ENCODE peak calls at places on chromosomes 1 and 21, in eight cellular contexts. One of them, this sample, is unnamed.

GRCh38 chr1:100448371-100448770 is 89.6 kb upstream of the GPR88 start:
- DNase-seq in astrocyte of the spinal cord: no peak
- DNase-seq in upper lobe of right lung: no peak
- DNase-seq in transverse colon: no peak
- DNase-seq in IMR-90: no peak
- DNase-seq in heart right ventricle: no peak
- DNase-seq in fibroblast of the aortic adventitia: no peak
- DNase-seq in cardiac fibroblast: no peak
- DNase-seq in this sample: no peak

GRCh38 chr21:34544032-34544496 is 32.1 kb upstream of the KCNE1 start:
- DNase-seq in astrocyte of the spinal cord: peak
- DNase-seq in upper lobe of right lung: peak
- DNase-seq in transverse colon: peak
- DNase-seq in IMR-90: peak
- DNase-seq in heart right ventricle: peak
- DNase-seq in fibroblast of the aortic adventitia: peak
- DNase-seq in cardiac fibroblast: peak
- DNase-seq in this sample: peak

GRCh38 chr21:34086887-34087306 is 13.5 kb downstream of the MRPS6 start:
- DNase-seq in astrocyte of the spinal cord: no peak
- DNase-seq in upper lobe of right lung: no peak
- DNase-seq in transverse colon: no peak
- DNase-seq in IMR-90: no peak
- DNase-seq in heart right ventricle: no peak
- DNase-seq in fibroblast of the aortic adventitia: no peak
- DNase-seq in cardiac fibroblast: no peak
- DNase-seq in this sample: no peak

GRCh38 chr1:87867631-87868030 is 539.0 kb downstream of the LMO4 start:
- DNase-seq in astrocyte of the spinal cord: peak
- DNase-seq in upper lobe of right lung: no peak
- DNase-seq in transverse colon: no peak
- DNase-seq in IMR-90: peak
- DNase-seq in heart right ventricle: no peak
- DNase-seq in fibroblast of the aortic adventitia: peak
- DNase-seq in cardiac fibroblast: peak
- DNase-seq in this sample: peak

GRCh38 chr1:243667591-243667990 is 182.5 kb downstream of the AKT3 start:
- DNase-seq in astrocyte of the spinal cord: no peak
- DNase-seq in upper lobe of right lung: no peak
- DNase-seq in transverse colon: no peak
- DNase-seq in IMR-90: no peak
- DNase-seq in heart right ventricle: no peak
- DNase-seq in fibroblast of the aortic adventitia: no peak
- DNase-seq in cardiac fibroblast: no peak
- DNase-seq in this sample: no peak

GRCh38 chr1:63975447-63975846 is 201.6 kb downstream of the ROR1 start:
- DNase-seq in astrocyte of the spinal cord: no peak
- DNase-seq in upper lobe of right lung: no peak
- DNase-seq in transverse colon: no peak
- DNase-seq in IMR-90: no peak
- DNase-seq in heart right ventricle: no peak
- DNase-seq in fibroblast of the aortic adventitia: no peak
- DNase-seq in cardiac fibroblast: no peak
- DNase-seq in this sample: no peak

GRCh38 chr1:226029093-226029496 is 30.0 kb upstream of the SDE2 start:
- DNase-seq in astrocyte of the spinal cord: no peak
- DNase-seq in upper lobe of right lung: no peak
- DNase-seq in transverse colon: peak
- DNase-seq in IMR-90: no peak
- DNase-seq in heart right ventricle: no peak
- DNase-seq in fibroblast of the aortic adventitia: no peak
- DNase-seq in cardiac fibroblast: no peak
- DNase-seq in this sample: no peak

GRCh38 chr1:208170252-208170651 is 73.9 kb downstream of the PLXNA2 start:
- DNase-seq in astrocyte of the spinal cord: no peak
- DNase-seq in upper lobe of right lung: peak
- DNase-seq in transverse colon: no peak
- DNase-seq in IMR-90: no peak
- DNase-seq in heart right ventricle: peak
- DNase-seq in fibroblast of the aortic adventitia: no peak
- DNase-seq in cardiac fibroblast: no peak
- DNase-seq in this sample: no peak

GRCh38 chr21:25281134-25281533 is 326.1 kb downstream of the MRPL39 start:
- DNase-seq in astrocyte of the spinal cord: no peak
- DNase-seq in upper lobe of right lung: no peak
- DNase-seq in transverse colon: no peak
- DNase-seq in IMR-90: no peak
- DNase-seq in heart right ventricle: no peak
- DNase-seq in fibroblast of the aortic adventitia: no peak
- DNase-seq in cardiac fibroblast: no peak
- DNase-seq in this sample: no peak

GRCh38 chr1:20148571-20149500 is 9.7 kb downstream of the PLA2G2F start:
- DNase-seq in astrocyte of the spinal cord: no peak
- DNase-seq in upper lobe of right lung: peak
- DNase-seq in transverse colon: no peak
- DNase-seq in IMR-90: no peak
- DNase-seq in heart right ventricle: no peak
- DNase-seq in fibroblast of the aortic adventitia: no peak
- DNase-seq in cardiac fibroblast: no peak
- DNase-seq in this sample: no peak

GRCh38 chr1:44620072-44620471 is 54.2 kb downstream of the TMEM53 start:
- DNase-seq in astrocyte of the spinal cord: no peak
- DNase-seq in upper lobe of right lung: no peak
- DNase-seq in transverse colon: no peak
- DNase-seq in IMR-90: no peak
- DNase-seq in heart right ventricle: no peak
- DNase-seq in fibroblast of the aortic adventitia: no peak
- DNase-seq in cardiac fibroblast: no peak
- DNase-seq in this sample: no peak

GRCh38 chr1:164735315-164736052 is 176.5 kb downstream of the PBX1 start:
- DNase-seq in astrocyte of the spinal cord: peak
- DNase-seq in upper lobe of right lung: no peak
- DNase-seq in transverse colon: no peak
- DNase-seq in IMR-90: peak
- DNase-seq in heart right ventricle: no peak
- DNase-seq in fibroblast of the aortic adventitia: peak
- DNase-seq in cardiac fibroblast: peak
- DNase-seq in this sample: no peak

GRCh38 chr1:107748529-107748928 is 216.5 kb downstream of the VAV3 start:
- DNase-seq in astrocyte of the spinal cord: peak
- DNase-seq in upper lobe of right lung: no peak
- DNase-seq in transverse colon: no peak
- DNase-seq in IMR-90: peak
- DNase-seq in heart right ventricle: no peak
- DNase-seq in fibroblast of the aortic adventitia: peak
- DNase-seq in cardiac fibroblast: peak
- DNase-seq in this sample: peak

GRCh38 chr1:156849151-156849496 is 9.8 kb downstream of the INSRR start:
- DNase-seq in astrocyte of the spinal cord: no peak
- DNase-seq in upper lobe of right lung: no peak
- DNase-seq in transverse colon: no peak
- DNase-seq in IMR-90: no peak
- DNase-seq in heart right ventricle: no peak
- DNase-seq in fibroblast of the aortic adventitia: no peak
- DNase-seq in cardiac fibroblast: no peak
- DNase-seq in this sample: no peak

GRCh38 chr1:156385534-156386031 is 16.6 kb downstream of the RHBG start:
- DNase-seq in astrocyte of the spinal cord: peak
- DNase-seq in upper lobe of right lung: no peak
- DNase-seq in transverse colon: peak
- DNase-seq in IMR-90: peak
- DNase-seq in heart right ventricle: peak
- DNase-seq in fibroblast of the aortic adventitia: peak
- DNase-seq in cardiac fibroblast: peak
- DNase-seq in this sample: peak

GRCh38 chr21:33821580-33822322 is 93.9 kb downstream of the ATP5PO start:
- DNase-seq in astrocyte of the spinal cord: no peak
- DNase-seq in upper lobe of right lung: no peak
- DNase-seq in transverse colon: no peak
- DNase-seq in IMR-90: no peak
- DNase-seq in heart right ventricle: no peak
- DNase-seq in fibroblast of the aortic adventitia: no peak
- DNase-seq in cardiac fibroblast: no peak
- DNase-seq in this sample: no peak

GRCh38 chr1:228256626-228257375 is 49.0 kb downstream of the OBSCN start:
- DNase-seq in astrocyte of the spinal cord: no peak
- DNase-seq in upper lobe of right lung: no peak
- DNase-seq in transverse colon: no peak
- DNase-seq in IMR-90: no peak
- DNase-seq in heart right ventricle: no peak
- DNase-seq in fibroblast of the aortic adventitia: no peak
- DNase-seq in cardiac fibroblast: no peak
- DNase-seq in this sample: no peak

GRCh38 chr21:35578350-35578782 is 482.0 kb downstream of the SETD4 start:
- DNase-seq in astrocyte of the spinal cord: peak
- DNase-seq in upper lobe of right lung: no peak
- DNase-seq in transverse colon: no peak
- DNase-seq in IMR-90: peak
- DNase-seq in heart right ventricle: no peak
- DNase-seq in fibroblast of the aortic adventitia: peak
- DNase-seq in cardiac fibroblast: peak
- DNase-seq in this sample: peak

DNA sequence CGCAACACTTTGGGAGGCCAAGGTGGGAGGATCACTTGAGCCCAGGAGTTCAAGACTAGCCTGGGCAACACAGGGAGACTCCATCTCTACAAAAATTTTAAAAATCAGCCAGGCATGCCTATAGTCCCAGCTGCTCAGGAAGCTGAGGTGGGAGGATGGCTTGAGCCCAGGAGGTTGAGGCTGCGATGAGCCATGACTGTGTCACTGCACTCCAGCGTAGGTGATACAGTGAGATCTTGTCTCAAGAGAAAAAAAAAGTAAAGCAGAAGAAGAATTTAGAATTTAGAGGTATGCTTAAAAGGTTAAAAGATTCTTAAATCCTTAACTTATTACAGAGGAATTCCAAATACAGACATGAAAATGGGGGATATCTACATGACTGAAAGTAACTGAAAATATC is 79.5 kb downstream of the SMYD3 start:
- DNase-seq in astrocyte of the spinal cord: no peak
- DNase-seq in upper lobe of right lung: no peak
- DNase-seq in transverse colon: no peak
- DNase-seq in IMR-90: peak
- DNase-seq in heart right ventricle: no peak
- DNase-seq in fibroblast of the aortic adventitia: no peak
- DNase-seq in cardiac fibroblast: peak
- DNase-seq in this sample: peak
- H3K4me3 ChIP-seq in astrocyte of the spinal cord: no peak
- H3K4me3 ChIP-seq in upper lobe of right lung: no peak
- H3K4me3 ChIP-seq in transverse colon: no peak
- H3K4me3 ChIP-seq in IMR-90: no peak
- H3K4me3 ChIP-seq in heart right ventricle: no peak
- H3K4me3 ChIP-seq in fibroblast of the aortic adventitia: no peak
- H3K4me3 ChIP-seq in cardiac fibroblast: no peak
- H3K4me3 ChIP-seq in this sample: no peak

DNA sequence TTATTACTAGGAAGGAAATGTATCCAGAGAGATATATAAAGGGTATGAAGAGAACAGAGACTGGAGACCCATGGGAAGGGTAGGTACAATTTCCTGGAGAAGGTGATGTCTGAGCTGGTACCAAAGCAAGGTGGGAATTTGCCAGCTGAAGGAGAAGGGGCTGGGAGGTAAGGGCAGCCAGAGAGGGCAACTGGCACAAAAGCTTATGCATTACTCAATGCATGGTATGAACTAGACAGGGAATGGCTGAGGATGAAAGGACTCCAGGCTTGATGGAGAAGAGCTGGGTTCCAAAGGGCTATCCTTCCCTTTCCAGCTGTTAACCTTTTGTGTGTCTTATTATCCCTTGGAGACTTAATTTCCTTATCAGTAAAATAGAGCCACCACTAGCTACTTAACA is 113.6 kb upstream of the GADD45A start:
- DNase-seq in astrocyte of the spinal cord: no peak
- DNase-seq in upper lobe of right lung: no peak
- DNase-seq in transverse colon: no peak
- DNase-seq in IMR-90: no peak
- DNase-seq in heart right ventricle: no peak
- DNase-seq in fibroblast of the aortic adventitia: no peak
- DNase-seq in cardiac fibroblast: no peak
- DNase-seq in this sample: no peak
- TF ChIP-seq CTCF in astrocyte of the spinal cord: no peak
- TF ChIP-seq CTCF in upper lobe of right lung: no peak
- TF ChIP-seq CTCF in transverse colon: no peak
- TF ChIP-seq CTCF in IMR-90: no peak
- TF ChIP-seq CTCF in heart right ventricle: no peak
- TF ChIP-seq CTCF in fibroblast of the aortic adventitia: no peak
- TF ChIP-seq CTCF in cardiac fibroblast: no peak
- TF ChIP-seq CTCF in this sample: no peak

GRCh38 chr1:201176931-201177330 is 13.7 kb upstream of the IGFN1 start:
- DNase-seq in astrocyte of the spinal cord: no peak
- DNase-seq in upper lobe of right lung: peak
- DNase-seq in transverse colon: peak
- DNase-seq in IMR-90: peak
- DNase-seq in heart right ventricle: no peak
- DNase-seq in fibroblast of the aortic adventitia: no peak
- DNase-seq in cardiac fibroblast: no peak
- DNase-seq in this sample: peak
- H3K4me3 ChIP-seq in astrocyte of the spinal cord: no peak
- H3K4me3 ChIP-seq in upper lobe of right lung: no peak
- H3K4me3 ChIP-seq in transverse colon: no peak
- H3K4me3 ChIP-seq in IMR-90: no peak
- H3K4me3 ChIP-seq in heart right ventricle: no peak
- H3K4me3 ChIP-seq in fibroblast of the aortic adventitia: no peak
- H3K4me3 ChIP-seq in cardiac fibroblast: no peak
- H3K4me3 ChIP-seq in this sample: no peak

GRCh38 chr1:161119017-161119378 is 1.1 kb downstream of the NIT1 start:
- DNase-seq in astrocyte of the spinal cord: no peak
- DNase-seq in upper lobe of right lung: no peak
- DNase-seq in transverse colon: peak
- DNase-seq in IMR-90: no peak
- DNase-seq in heart right ventricle: peak
- DNase-seq in fibroblast of the aortic adventitia: peak
- DNase-seq in cardiac fibroblast: no peak
- DNase-seq in this sample: no peak
- TF ChIP-seq CTCF in astrocyte of the spinal cord: no peak
- TF ChIP-seq CTCF in upper lobe of right lung: no peak
- TF ChIP-seq CTCF in transverse colon: peak
- TF ChIP-seq CTCF in IMR-90: no peak
- TF ChIP-seq CTCF in heart right ventricle: no peak
- TF ChIP-seq CTCF in fibroblast of the aortic adventitia: no peak
- TF ChIP-seq CTCF in cardiac fibroblast: no peak
- TF ChIP-seq CTCF in this sample: no peak